ENCODE peak calls at places on chromosome 6, in eight cellular contexts. V is BJ, U is spleen, Z is fibroblast of the aortic adventitia, A is left lung, G is Peyer's patch, X is right lobe of liver, S is psoas muscle. O is an unnamed sample.
A peak's percentile ranks its signal among the peaks of the same experiment; 100 is the strongest.

GRCh38 chr6:132590362-132590761 is 821 bp upstream of the TAAR5 start:
- DNase-seq in V (no peak), U (no peak), Z (no peak), A (no peak), G (no peak), X (no peak), S (no peak), O (no peak)

GRCh38 chr6:5995705-5996686 is 10.7 kb downstream of the NRN1 start:
- DNase-seq in V (no peak), U (peak; percentile 87), Z (peak; percentile 32), A (peak; percentile 89), G (peak; percentile 66), X (peak; percentile 83), S (peak; percentile 81), O (peak; percentile 11)

GRCh38 chr6:54861846-54862616 is 15.5 kb downstream of the FAM83B start:
- DNase-seq in V (no peak), U (no peak), Z (no peak), A (no peak), G (no peak), X (no peak), S (no peak), O (no peak)

GRCh38 chr6:134956676-134957075 is 6.8 kb upstream of the ALDH8A1 start:
- DNase-seq in V (no peak), U (no peak), Z (no peak), A (no peak), G (no peak), X (no peak), S (no peak), O (peak; percentile 26)

GRCh38 chr6:124199226-124199625 is 395.6 kb downstream of the NKAIN2 start:
- DNase-seq in V (no peak), U (no peak), Z (no peak), A (no peak), G (no peak), X (no peak), S (no peak), O (no peak)

GRCh38 chr6:25866011-25866410 is 8.0 kb downstream of the SLC17A3 start:
- DNase-seq in V (no peak), U (no peak), Z (no peak), A (no peak), G (no peak), X (no peak), S (no peak), O (no peak)

GRCh38 chr6:156777577-156777865 is 343 bp downstream of the ARID1B start:
- DNase-seq in V (no peak), U (no peak), Z (no peak), A (no peak), G (no peak), X (peak; percentile 69), S (no peak), O (no peak)

GRCh38 chr6:31399589-31400466 is 3.6 kb upstream of the MICA start:
- DNase-seq in V (peak; percentile 45), U (peak; percentile 92), Z (peak; percentile 94), A (peak; percentile 95), G (peak; percentile 95), X (peak; percentile 92), S (peak; percentile 93), O (peak; percentile 93)

GRCh38 chr6:43310624-43311023 is 2.0 kb upstream of the CRIP3 start:
- DNase-seq in V (no peak), U (no peak), Z (no peak), A (no peak), G (no peak), X (no peak), S (no peak), O (no peak)

GRCh38 chr6:41531591-41532582 is 14.3 kb upstream of the FOXP4 start:
- DNase-seq in V (peak; percentile 62), U (peak; percentile 83), Z (peak; percentile 55), A (no peak), G (no peak), X (no peak), S (no peak), O (peak; percentile 35)

GRCh38 chr6:35370799-35371493 is 28.6 kb downstream of the PPARD start:
- DNase-seq in V (no peak), U (peak; percentile 79), Z (peak; percentile 84), A (no peak), G (no peak), X (peak; percentile 31), S (no peak), O (no peak)

GRCh38 chr6:33589723-33590530 is 9.9 kb upstream of the BAK1 start:
- DNase-seq in V (peak; percentile 62), U (no peak), Z (peak; percentile 85), A (peak; percentile 87), G (peak; percentile 90), X (peak; percentile 78), S (peak; percentile 93), O (peak; percentile 70)

GRCh38 chr6:168147205-168147738 is 68.3 kb upstream of the FRMD1 start:
- DNase-seq in V (no peak), U (no peak), Z (no peak), A (no peak), G (no peak), X (no peak), S (no peak), O (no peak)

GRCh38 chr6:54282186-54282585 is 26.1 kb upstream of the TINAG start:
- DNase-seq in V (peak; percentile 92), U (no peak), Z (peak; percentile 59), A (no peak), G (no peak), X (no peak), S (no peak), O (peak; percentile 38)

GRCh38 chr6:90098025-90098474 is 198.6 kb downstream of the BACH2 start:
- DNase-seq in V (peak; percentile 83), U (no peak), Z (peak; percentile 93), A (no peak), G (no peak), X (no peak), S (peak; percentile 81), O (peak; percentile 91)

GRCh38 chr6:165146456-165146855 is 162.9 kb downstream of the C6orf118 start:
- DNase-seq in V (no peak), U (no peak), Z (no peak), A (no peak), G (no peak), X (no peak), S (no peak), O (no peak)

GRCh38 chr6:13763740-13764381 is 50.5 kb downstream of the MCUR1 start:
- DNase-seq in V (no peak), U (no peak), Z (no peak), A (no peak), G (no peak), X (no peak), S (no peak), O (no peak)

GRCh38 chr6:31401403-31401802 is 2.0 kb upstream of the MICA start:
- DNase-seq in V (peak; percentile 59), U (no peak), Z (peak; percentile 87), A (no peak), G (no peak), X (no peak), S (peak; percentile 57), O (peak; percentile 87)

DNA sequence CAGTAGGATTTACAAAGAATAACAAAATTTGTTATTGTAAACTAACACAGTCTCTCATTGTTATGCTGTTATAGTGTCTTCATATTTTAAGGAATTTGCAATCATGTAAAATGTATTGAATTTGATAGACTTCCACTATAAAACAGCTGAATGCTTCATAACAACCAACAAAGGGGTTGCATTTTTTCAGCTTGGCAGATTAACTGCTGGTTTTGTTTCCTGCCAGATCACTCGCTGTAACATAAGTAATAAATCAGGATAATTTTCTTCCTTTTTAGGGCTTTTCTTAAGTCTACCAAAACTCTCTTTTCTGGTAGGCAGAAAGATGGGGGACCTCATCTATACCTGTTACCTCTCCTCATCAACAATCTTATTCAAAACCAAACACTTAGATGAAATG is 169.8 kb downstream of the SAMD5 start:
- DNase-seq in V (no peak), U (no peak), Z (no peak), A (no peak), G (no peak), X (no peak), S (no peak), O (no peak)
- H3K4me3 ChIP-seq in V (no peak overlapping the region), U (no peak overlapping the region), Z (no peak overlapping the region), A (no peak overlapping the region), G (no peak overlapping the region), X (no peak overlapping the region), S (no peak overlapping the region), O (no peak overlapping the region)

DNA sequence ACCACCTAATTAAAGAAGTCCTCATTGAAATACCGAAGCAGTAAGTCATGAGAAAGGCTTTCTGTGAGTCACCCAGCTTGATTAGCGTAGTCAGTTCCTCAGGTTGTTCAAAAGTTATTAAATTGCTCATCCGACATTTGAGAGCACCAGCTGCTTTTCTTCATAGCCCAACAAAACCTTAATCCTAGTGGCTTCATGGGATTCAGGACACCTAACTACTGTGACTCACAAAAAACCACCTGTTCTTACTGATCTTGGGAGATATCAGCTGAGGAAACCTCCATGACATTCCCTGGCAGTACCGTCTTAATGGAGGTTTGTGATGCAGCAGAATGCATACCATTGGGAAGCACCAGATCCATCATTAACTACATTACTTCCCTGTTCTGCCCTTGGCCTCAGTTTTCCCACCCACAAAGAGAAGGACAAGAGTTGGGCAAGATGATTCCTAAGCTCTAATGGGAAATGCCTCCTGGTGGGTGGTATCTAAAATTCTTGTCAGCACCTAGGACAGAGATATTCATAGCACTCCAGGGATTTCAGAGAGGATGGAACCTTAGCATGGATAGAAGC is 103.8 kb downstream of the KHDC1L start:
- DNase-seq in V (peak; percentile 39), U (no peak), Z (peak; percentile 35), A (no peak), G (no peak), X (no peak), S (no peak), O (peak; percentile 63)
- TF ChIP-seq CTCF in V (peak; percentile 45), U (no peak), Z (peak; percentile 15), A (no peak), G (no peak), X (no peak), S (no peak), O (peak; percentile 38)

GRCh38 chr6:47680056-47680455 is 18.3 kb upstream of the ADGRF4 start:
- DNase-seq in V (no peak), U (no peak), Z (no peak), A (no peak), G (no peak), X (no peak), S (no peak), O (no peak)

GRCh38 chr6:47681201-47681990 is 17.0 kb upstream of the ADGRF4 start:
- DNase-seq in V (no peak), U (no peak), Z (no peak), A (no peak), G (no peak), X (no peak), S (no peak), O (no peak)

GRCh38 chr6:47680724-47681123 is 17.7 kb upstream of the ADGRF4 start:
- DNase-seq in V (no peak), U (no peak), Z (no peak), A (no peak), G (no peak), X (no peak), S (no peak), O (no peak)

GRCh38 chr6:47678739-47679138 is 19.6 kb upstream of the ADGRF4 start:
- DNase-seq in V (no peak), U (no peak), Z (no peak), A (no peak), G (no peak), X (no peak), S (no peak), O (no peak)

GRCh38 chr6:47679507-47679906 is 18.9 kb upstream of the ADGRF4 start:
- DNase-seq in V (no peak), U (no peak), Z (no peak), A (no peak), G (no peak), X (no peak), S (no peak), O (no peak)
- H3K4me3 ChIP-seq in V (no peak overlapping the region), U (no peak overlapping the region), Z (no peak overlapping the region), A (no peak overlapping the region), G (no peak overlapping the region), X (no peak overlapping the region), S (no peak overlapping the region), O (no peak overlapping the region)

GRCh38 chr6:125753937-125754259 is 4.5 kb downstream of the HEY2 start:
- DNase-seq in V (no peak), U (no peak), Z (no peak), A (no peak), G (no peak), X (no peak), S (no peak), O (no peak)
- TF ChIP-seq CTCF in V (no peak), U (no peak), Z (no peak), A (no peak), G (no peak), X (no peak), S (no peak), O (no peak)

O was measured in fibroblast of pulmonary artery.